ENCODE peak calls at places on chromosomes 2 and 18, in nine cellular contexts. One of them, this sample, is unnamed.

GRCh38 chr2:60756097-60757087 is at the start of gene PAPOLG:
- DNase-seq in upper lobe of right lung: peak
- DNase-seq in astrocyte of the spinal cord: peak
- DNase-seq in A673: peak
- DNase-seq in tibial artery: peak
- DNase-seq in mammary epithelial cell: peak
- DNase-seq in heart left ventricle: peak
- DNase-seq in cardiac fibroblast: peak
- DNase-seq in prostate gland: peak
- DNase-seq in this sample: peak

GRCh38 chr2:177165731-177166711 is 46.6 kb upstream of the HNRNPA3 start:
- DNase-seq in astrocyte of the spinal cord: peak
- DNase-seq in cardiac fibroblast: peak
- DNase-seq in tibial artery: no peak
- DNase-seq in prostate gland: no peak
- DNase-seq in A673: no peak
- DNase-seq in heart left ventricle: no peak
- DNase-seq in mammary epithelial cell: no peak
- DNase-seq in upper lobe of right lung: no peak
- DNase-seq in this sample: peak

GRCh38 chr2:72325592-72326422 is 178.1 kb upstream of the CYP26B1 start:
- DNase-seq in cardiac fibroblast: peak
- DNase-seq in tibial artery: no peak
- DNase-seq in upper lobe of right lung: no peak
- DNase-seq in mammary epithelial cell: no peak
- DNase-seq in astrocyte of the spinal cord: no peak
- DNase-seq in heart left ventricle: no peak
- DNase-seq in A673: peak
- DNase-seq in prostate gland: no peak
- DNase-seq in this sample: no peak

GRCh38 chr2:168189835-168190426 is 57.5 kb downstream of the STK39 start:
- DNase-seq in tibial artery: no peak
- DNase-seq in prostate gland: no peak
- DNase-seq in upper lobe of right lung: no peak
- DNase-seq in heart left ventricle: no peak
- DNase-seq in A673: no peak
- DNase-seq in mammary epithelial cell: peak
- DNase-seq in cardiac fibroblast: peak
- DNase-seq in astrocyte of the spinal cord: peak
- DNase-seq in this sample: peak

GRCh38 chr2:157596992-157597681 is 31.5 kb downstream of the ACVR1C start:
- DNase-seq in upper lobe of right lung: peak
- DNase-seq in mammary epithelial cell: peak
- DNase-seq in astrocyte of the spinal cord: peak
- DNase-seq in A673: peak
- DNase-seq in heart left ventricle: peak
- DNase-seq in tibial artery: peak
- DNase-seq in cardiac fibroblast: peak
- DNase-seq in prostate gland: no peak
- DNase-seq in this sample: peak

GRCh38 chr2:27118525-27119329 is at the start of gene CGREF1:
- DNase-seq in tibial artery: no peak
- DNase-seq in cardiac fibroblast: peak
- DNase-seq in astrocyte of the spinal cord: no peak
- DNase-seq in mammary epithelial cell: no peak
- DNase-seq in heart left ventricle: no peak
- DNase-seq in A673: peak
- DNase-seq in prostate gland: no peak
- DNase-seq in upper lobe of right lung: no peak
- DNase-seq in this sample: no peak

GRCh38 chr2:160010361-160011145 is 51.9 kb downstream of the PLA2R1 start:
- DNase-seq in mammary epithelial cell: no peak
- DNase-seq in tibial artery: no peak
- DNase-seq in heart left ventricle: no peak
- DNase-seq in cardiac fibroblast: no peak
- DNase-seq in astrocyte of the spinal cord: no peak
- DNase-seq in upper lobe of right lung: no peak
- DNase-seq in prostate gland: no peak
- DNase-seq in A673: no peak
- DNase-seq in this sample: no peak

GRCh38 chr18:12290086-12290485 is 18.0 kb upstream of the TUBB6 start:
- DNase-seq in A673: no peak
- DNase-seq in cardiac fibroblast: no peak
- DNase-seq in upper lobe of right lung: peak
- DNase-seq in astrocyte of the spinal cord: no peak
- DNase-seq in tibial artery: no peak
- DNase-seq in heart left ventricle: no peak
- DNase-seq in mammary epithelial cell: no peak
- DNase-seq in prostate gland: no peak
- DNase-seq in this sample: no peak

GRCh38 chr2:118813601-118814000 is 33.8 kb downstream of the EN1 start:
- DNase-seq in heart left ventricle: no peak
- DNase-seq in mammary epithelial cell: no peak
- DNase-seq in A673: no peak
- DNase-seq in astrocyte of the spinal cord: no peak
- DNase-seq in prostate gland: no peak
- DNase-seq in cardiac fibroblast: no peak
- DNase-seq in upper lobe of right lung: no peak
- DNase-seq in tibial artery: no peak
- DNase-seq in this sample: no peak

GRCh38 chr2:118811514-118811913 is 35.9 kb downstream of the EN1 start:
- DNase-seq in heart left ventricle: no peak
- DNase-seq in prostate gland: no peak
- DNase-seq in A673: no peak
- DNase-seq in tibial artery: no peak
- DNase-seq in upper lobe of right lung: no peak
- DNase-seq in mammary epithelial cell: no peak
- DNase-seq in cardiac fibroblast: no peak
- DNase-seq in astrocyte of the spinal cord: no peak
- DNase-seq in this sample: no peak

GRCh38 chr2:118808429-118808809 is 39.0 kb downstream of the EN1 start:
- DNase-seq in mammary epithelial cell: no peak
- DNase-seq in cardiac fibroblast: no peak
- DNase-seq in A673: no peak
- DNase-seq in astrocyte of the spinal cord: no peak
- DNase-seq in tibial artery: no peak
- DNase-seq in heart left ventricle: no peak
- DNase-seq in upper lobe of right lung: no peak
- DNase-seq in prostate gland: no peak
- DNase-seq in this sample: no peak

GRCh38 chr2:118812530-118812929 is 34.9 kb downstream of the EN1 start:
- DNase-seq in tibial artery: no peak
- DNase-seq in heart left ventricle: no peak
- DNase-seq in A673: no peak
- DNase-seq in mammary epithelial cell: no peak
- DNase-seq in cardiac fibroblast: no peak
- DNase-seq in astrocyte of the spinal cord: no peak
- DNase-seq in upper lobe of right lung: no peak
- DNase-seq in prostate gland: no peak
- DNase-seq in this sample: no peak

DNA sequence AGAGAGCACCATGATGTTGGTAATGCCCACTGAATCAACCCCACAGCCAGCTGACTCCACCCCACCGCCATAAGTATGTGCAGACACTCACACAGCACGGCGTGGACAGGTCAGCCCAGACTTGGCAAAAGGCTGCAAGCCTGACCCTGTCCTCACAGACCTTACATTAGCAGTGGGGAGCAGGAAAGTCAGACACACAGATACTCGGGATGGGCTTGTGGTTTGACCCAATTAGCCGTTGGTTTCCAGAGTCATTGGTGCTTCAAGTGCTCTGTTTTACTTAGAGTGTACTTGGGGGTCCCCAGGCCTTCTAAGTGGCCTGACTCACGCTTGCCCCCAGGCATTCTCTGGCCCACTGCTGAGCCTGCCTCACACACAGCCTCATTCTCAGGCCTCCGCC is 36.7 kb downstream of the EN1 start:
- DNase-seq in heart left ventricle: no peak
- DNase-seq in mammary epithelial cell: no peak
- DNase-seq in tibial artery: no peak
- DNase-seq in upper lobe of right lung: no peak
- DNase-seq in A673: no peak
- DNase-seq in cardiac fibroblast: no peak
- DNase-seq in prostate gland: no peak
- DNase-seq in astrocyte of the spinal cord: no peak
- DNase-seq in this sample: no peak
- TF ChIP-seq CTCF in heart left ventricle: no peak
- TF ChIP-seq CTCF in mammary epithelial cell: no peak
- TF ChIP-seq CTCF in tibial artery: no peak
- TF ChIP-seq CTCF in upper lobe of right lung: no peak
- TF ChIP-seq CTCF in A673: no peak
- TF ChIP-seq CTCF in cardiac fibroblast: no peak
- TF ChIP-seq CTCF in prostate gland: no peak
- TF ChIP-seq CTCF in astrocyte of the spinal cord: no peak
- TF ChIP-seq CTCF in this sample: no peak

DNA sequence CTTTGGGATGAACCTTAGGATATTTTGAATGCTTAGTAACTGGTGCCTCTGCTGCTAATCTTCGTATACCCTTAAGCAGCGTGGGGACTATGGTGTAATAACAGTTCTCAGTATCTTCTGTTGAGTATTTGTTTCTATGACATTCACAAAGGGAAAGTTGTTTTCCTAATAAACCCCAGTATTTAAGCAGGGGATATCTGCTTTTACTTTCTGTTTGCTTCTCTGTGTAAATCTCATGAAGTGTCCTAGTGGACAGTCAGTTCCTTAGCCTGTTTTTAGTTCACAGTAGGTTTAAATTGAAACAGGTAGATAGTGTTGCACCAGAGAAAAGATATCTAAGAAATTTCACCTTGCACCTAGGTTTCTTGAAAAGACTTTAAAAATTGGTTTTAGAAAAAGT is 14.9 kb downstream of the KIAA1328 start:
- DNase-seq in upper lobe of right lung: no peak
- DNase-seq in mammary epithelial cell: no peak
- DNase-seq in astrocyte of the spinal cord: no peak
- DNase-seq in tibial artery: no peak
- DNase-seq in cardiac fibroblast: peak
- DNase-seq in A673: no peak
- DNase-seq in prostate gland: no peak
- DNase-seq in heart left ventricle: no peak
- DNase-seq in this sample: peak
- H3K4me3 ChIP-seq in upper lobe of right lung: peak
- H3K4me3 ChIP-seq in mammary epithelial cell: no peak
- H3K4me3 ChIP-seq in astrocyte of the spinal cord: no peak
- H3K4me3 ChIP-seq in tibial artery: no peak
- H3K4me3 ChIP-seq in cardiac fibroblast: no peak
- H3K4me3 ChIP-seq in A673: no peak
- H3K4me3 ChIP-seq in prostate gland: no peak
- H3K4me3 ChIP-seq in heart left ventricle: no peak
- H3K4me3 ChIP-seq in this sample: no peak

GRCh38 chr2:217870528-217871011 is 132.2 kb downstream of the TNS1 start:
- DNase-seq in mammary epithelial cell: no peak
- DNase-seq in heart left ventricle: no peak
- DNase-seq in tibial artery: no peak
- DNase-seq in A673: no peak
- DNase-seq in upper lobe of right lung: no peak
- DNase-seq in prostate gland: no peak
- DNase-seq in astrocyte of the spinal cord: no peak
- DNase-seq in cardiac fibroblast: no peak
- DNase-seq in this sample: no peak

GRCh38 chr2:217872319-217872718 is 130.5 kb downstream of the TNS1 start:
- DNase-seq in astrocyte of the spinal cord: no peak
- DNase-seq in heart left ventricle: no peak
- DNase-seq in prostate gland: no peak
- DNase-seq in cardiac fibroblast: no peak
- DNase-seq in A673: no peak
- DNase-seq in mammary epithelial cell: no peak
- DNase-seq in tibial artery: no peak
- DNase-seq in upper lobe of right lung: no peak
- DNase-seq in this sample: no peak

GRCh38 chr2:217875556-217876252 is 127.1 kb downstream of the TNS1 start:
- DNase-seq in heart left ventricle: no peak
- DNase-seq in cardiac fibroblast: no peak
- DNase-seq in tibial artery: no peak
- DNase-seq in A673: no peak
- DNase-seq in astrocyte of the spinal cord: no peak
- DNase-seq in upper lobe of right lung: no peak
- DNase-seq in prostate gland: no peak
- DNase-seq in mammary epithelial cell: no peak
- DNase-seq in this sample: no peak

GRCh38 chr2:217875138-217875537 is 127.7 kb downstream of the TNS1 start:
- DNase-seq in mammary epithelial cell: no peak
- DNase-seq in tibial artery: no peak
- DNase-seq in heart left ventricle: no peak
- DNase-seq in cardiac fibroblast: peak
- DNase-seq in astrocyte of the spinal cord: no peak
- DNase-seq in prostate gland: no peak
- DNase-seq in upper lobe of right lung: no peak
- DNase-seq in A673: no peak
- DNase-seq in this sample: peak

DNA sequence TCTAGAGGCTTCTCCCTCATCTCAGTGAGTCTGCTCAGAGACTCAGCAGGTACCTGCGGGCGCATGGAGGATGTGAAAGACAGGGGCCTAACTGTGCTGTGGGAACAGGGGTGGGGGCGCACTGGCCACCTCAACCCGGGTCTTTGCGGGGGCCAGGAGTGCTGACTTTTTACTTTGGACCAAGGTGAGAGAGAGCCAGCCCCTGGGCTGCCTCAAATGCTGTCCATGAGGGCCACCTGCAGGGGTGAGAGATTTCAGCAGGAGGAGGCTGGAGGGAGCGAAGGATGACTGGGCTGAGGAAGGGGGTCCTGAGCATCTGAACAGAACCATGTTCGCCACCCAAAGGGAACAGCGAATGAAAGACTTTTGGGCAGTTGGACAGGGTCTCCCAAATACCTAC is 129.4 kb downstream of the TNS1 start:
- DNase-seq in upper lobe of right lung: no peak
- DNase-seq in astrocyte of the spinal cord: no peak
- DNase-seq in cardiac fibroblast: no peak
- DNase-seq in heart left ventricle: no peak
- DNase-seq in A673: no peak
- DNase-seq in prostate gland: no peak
- DNase-seq in mammary epithelial cell: no peak
- DNase-seq in tibial artery: no peak
- DNase-seq in this sample: no peak
- TF ChIP-seq CTCF in upper lobe of right lung: no peak
- TF ChIP-seq CTCF in astrocyte of the spinal cord: no peak
- TF ChIP-seq CTCF in cardiac fibroblast: no peak
- TF ChIP-seq CTCF in heart left ventricle: no peak
- TF ChIP-seq CTCF in A673: no peak
- TF ChIP-seq CTCF in prostate gland: no peak
- TF ChIP-seq CTCF in mammary epithelial cell: no peak
- TF ChIP-seq CTCF in tibial artery: no peak
- TF ChIP-seq CTCF in this sample: no peak

GRCh38 chr2:219252570-219252899 is 508 bp upstream of the TUBA4B start:
- DNase-seq in A673: no peak
- DNase-seq in astrocyte of the spinal cord: no peak
- DNase-seq in cardiac fibroblast: no peak
- DNase-seq in tibial artery: no peak
- DNase-seq in mammary epithelial cell: no peak
- DNase-seq in heart left ventricle: no peak
- DNase-seq in prostate gland: no peak
- DNase-seq in upper lobe of right lung: no peak
- DNase-seq in this sample: no peak

GRCh38 chr2:219252084-219252483 is 959 bp upstream of the TUBA4B start:
- DNase-seq in upper lobe of right lung: no peak
- DNase-seq in prostate gland: no peak
- DNase-seq in astrocyte of the spinal cord: no peak
- DNase-seq in heart left ventricle: no peak
- DNase-seq in cardiac fibroblast: no peak
- DNase-seq in A673: no peak
- DNase-seq in tibial artery: peak
- DNase-seq in mammary epithelial cell: peak
- DNase-seq in this sample: no peak

GRCh38 chr2:219252900-219253752 is at the start of gene TUBA4B:
- DNase-seq in upper lobe of right lung: peak
- DNase-seq in prostate gland: no peak
- DNase-seq in tibial artery: peak
- DNase-seq in heart left ventricle: peak
- DNase-seq in astrocyte of the spinal cord: no peak
- DNase-seq in A673: no peak
- DNase-seq in mammary epithelial cell: peak
- DNase-seq in cardiac fibroblast: peak
- DNase-seq in this sample: no peak

GRCh38 chr2:219250044-219250781 is 2.8 kb upstream of the TUBA4B start:
- DNase-seq in A673: no peak
- DNase-seq in astrocyte of the spinal cord: no peak
- DNase-seq in mammary epithelial cell: no peak
- DNase-seq in tibial artery: no peak
- DNase-seq in cardiac fibroblast: no peak
- DNase-seq in upper lobe of right lung: no peak
- DNase-seq in prostate gland: no peak
- DNase-seq in heart left ventricle: no peak
- DNase-seq in this sample: no peak

DNA sequence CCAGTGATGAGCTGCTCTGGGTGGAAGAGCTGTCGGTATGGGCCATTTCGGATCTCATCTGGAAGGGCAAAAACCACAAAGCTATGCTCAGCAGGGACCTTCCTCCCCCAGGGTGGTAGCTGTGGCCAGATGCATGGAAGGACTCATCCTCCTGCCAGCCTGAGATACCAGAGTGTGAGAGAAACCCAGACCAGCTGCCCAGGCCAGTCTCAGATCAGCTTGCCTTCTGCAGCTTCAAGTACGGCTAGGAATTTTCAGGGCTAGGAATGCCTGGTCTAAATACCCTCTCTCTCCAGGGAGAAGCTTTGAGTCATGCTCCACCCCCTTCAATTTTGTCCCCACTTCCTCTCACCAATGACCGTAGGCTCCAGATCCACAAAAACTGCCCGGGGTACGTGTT is 1.4 kb upstream of the TUBA4B start:
- DNase-seq in mammary epithelial cell: no peak
- DNase-seq in cardiac fibroblast: no peak
- DNase-seq in A673: no peak
- DNase-seq in prostate gland: no peak
- DNase-seq in heart left ventricle: no peak
- DNase-seq in astrocyte of the spinal cord: no peak
- DNase-seq in tibial artery: no peak
- DNase-seq in upper lobe of right lung: no peak
- DNase-seq in this sample: no peak
- H3K4me3 ChIP-seq in mammary epithelial cell: peak
- H3K4me3 ChIP-seq in cardiac fibroblast: no peak
- H3K4me3 ChIP-seq in A673: peak
- H3K4me3 ChIP-seq in prostate gland: no peak
- H3K4me3 ChIP-seq in heart left ventricle: peak
- H3K4me3 ChIP-seq in astrocyte of the spinal cord: no peak
- H3K4me3 ChIP-seq in tibial artery: peak
- H3K4me3 ChIP-seq in upper lobe of right lung: peak
- H3K4me3 ChIP-seq in this sample: no peak

This sample was measured in fibroblast of the aortic adventitia.